ENCODE peak calls at places on chromosomes 5 and 9, in six cellular contexts. Q, V, L, Y, X and G are unnamed samples.
A peak's percentile ranks its signal among the peaks of the same experiment; 100 is the strongest.

GRCh38 chr5:37212096-37212495 is 37.1 kb downstream of the CPLANE1 start:
- DNase-seq in Q (no peak), L (no peak), Y (no peak), X (no peak), V (no peak), G (no peak)

GRCh38 chr5:170429014-170429413 is 39.8 kb upstream of the KCNMB1 start:
- DNase-seq in V (no peak), X (no peak), Q (peak; percentile 15), Y (no peak), L (no peak), G (no peak)

GRCh38 chr5:11797132-11797531 is 107.1 kb downstream of the CTNND2 start:
- DNase-seq in L (no peak), Y (no peak), Q (no peak), V (no peak), X (no peak), G (no peak)

GRCh38 chr9:33620738-33621439 is 96.8 kb downstream of the ANKRD18B start:
- DNase-seq in Y (no peak), V (no peak), L (no peak), X (no peak), Q (peak; percentile 100), G (no peak)

GRCh38 chr9:116812231-116813028 is 125.3 kb downstream of the TRIM32 start:
- DNase-seq in V (no peak), L (no peak), Q (peak; percentile 41), X (no peak), Y (no peak), G (no peak)

GRCh38 chr9:114804504-114804903 is 1.3 kb downstream of the TNFSF15 start:
- DNase-seq in X (no peak), Y (no peak), V (no peak), Q (peak; percentile 80), L (no peak), G (peak; percentile 9)

GRCh38 chr9:120909904-120910303 is 16.7 kb downstream of the TRAF1 start:
- DNase-seq in L (peak; percentile 80), V (no peak), X (peak; percentile 36), Q (peak; percentile 65), Y (no peak), G (no peak)

GRCh38 chr5:133323464-133323863 is 271.7 kb downstream of the HSPA4 start:
- DNase-seq in L (no peak), V (no peak), Q (no peak), X (no peak), Y (no peak), G (no peak)

GRCh38 chr9:127066775-127067111 is 55.7 kb downstream of the ANGPTL2 start:
- DNase-seq in L (no peak), X (no peak), Q (peak; percentile 77), Y (no peak), V (no peak), G (no peak)

GRCh38 chr5:27341342-27341741 is 303.0 kb upstream of the CDH9 start:
- DNase-seq in V (no peak), Y (no peak), Q (no peak), X (no peak), L (no peak), G (no peak)

GRCh38 chr9:80496901-80497565 is 925.3 kb downstream of the TLE4 start:
- DNase-seq in V (no peak), L (no peak), Y (no peak), Q (no peak), X (no peak), G (no peak)

GRCh38 chr5:87936667-87937066 is 332.0 kb downstream of the TMEM161B start:
- DNase-seq in V (no peak), Q (no peak), X (no peak), L (no peak), Y (no peak), G (no peak)

GRCh38 chr9:69532359-69532758 is 139.8 kb downstream of the APBA1 start:
- DNase-seq in V (no peak), Y (no peak), L (no peak), Q (no peak), X (no peak), G (no peak)

GRCh38 chr5:38715671-38716070 is 130.1 kb upstream of the OSMR start:
- DNase-seq in V (no peak), X (no peak), Q (no peak), Y (no peak), L (no peak), G (no peak)

GRCh38 chr9:111955048-111955447 is 58.4 kb downstream of the UGCG start:
- DNase-seq in Y (no peak), L (no peak), Q (no peak), V (no peak), X (no peak), G (no peak)

GRCh38 chr5:10442581-10442980 is 902 bp downstream of the ROPN1L start:
- DNase-seq in Y (no peak), X (no peak), V (no peak), L (no peak), Q (no peak), G (no peak)

GRCh38 chr9:82320566-82320965 is 332.0 kb downstream of the SPATA31D1 start:
- DNase-seq in L (no peak), V (no peak), X (no peak), Y (no peak), Q (no peak), G (no peak)

GRCh38 chr5:105688227-105688807 is 1982.4 kb downstream of the EFNA5 start:
- DNase-seq in L (no peak), Y (no peak), Q (no peak), V (no peak), X (no peak), G (no peak)

GRCh38 chr5:155616779-155617392 is 603.3 kb downstream of the KIF4B start:
- DNase-seq in Q (no peak), Y (peak; percentile 60), L (peak; percentile 62), V (no peak), X (peak; percentile 2), G (peak; percentile 18)

GRCh38 chr5:180139731-180140626 is 68.4 kb upstream of the RNF130 start:
- DNase-seq in L (no peak), X (no peak), Q (no peak), Y (no peak), V (no peak), G (no peak)

GRCh38 chr9:36855443-36856315 is 178.4 kb downstream of the PAX5 start:
- DNase-seq in Y (no peak), Q (peak; percentile 16), X (peak; percentile 4), V (no peak), L (no peak), G (no peak)

GRCh38 chr9:121485618-121486531 is 13.8 kb downstream of the GGTA1 start:
- DNase-seq in Y (no peak), Q (no peak), X (no peak), L (no peak), V (no peak), G (no peak)

GRCh38 chr5:923473-923873 is 30.8 kb downstream of the TRIP13 start:
- DNase-seq in Q (peak; percentile 44), L (peak; percentile 69), X (peak; percentile 61), Y (peak; percentile 89), V (peak; percentile 84), G (peak; percentile 88)

GRCh38 chr5:67530609-67531255 is 334.1 kb upstream of the CD180 start:
- DNase-seq in X (no peak), L (no peak), Q (no peak), V (no peak), Y (no peak), G (no peak)

GRCh38 chr5:106587-106986 is 14.6 kb downstream of the PLEKHG4B start:
- DNase-seq in Y (no peak), V (no peak), Q (no peak), L (no peak), X (no peak), G (no peak)

GRCh38 chr5:103498211-103498610 is 64.4 kb downstream of the NUDT12 start:
- DNase-seq in L (no peak), X (no peak), Q (no peak), Y (no peak), V (no peak), G (no peak)

GRCh38 chr5:80318212-80318611 is 1.6 kb upstream of the SPZ1 start:
- DNase-seq in Q (no peak), L (no peak), Y (no peak), V (no peak), X (no peak), G (no peak)

GRCh38 chr5:151671979-151672378 is 14.7 kb downstream of the SPARC start:
- DNase-seq in Y (no peak), Q (peak; percentile 43), X (no peak), L (no peak), V (peak; percentile 77), G (peak; percentile 64)

GRCh38 chr5:180692426-180692825 is 43.0 kb upstream of the FLT4 start:
- DNase-seq in X (no peak), Y (no peak), V (no peak), Q (no peak), L (no peak), G (no peak)

GRCh38 chr9:89999176-89999533 is 394.3 kb downstream of the GADD45G start:
- DNase-seq in Y (peak; percentile 88), Q (peak; percentile 75), V (no peak), X (no peak), L (no peak), G (no peak)

DNA sequence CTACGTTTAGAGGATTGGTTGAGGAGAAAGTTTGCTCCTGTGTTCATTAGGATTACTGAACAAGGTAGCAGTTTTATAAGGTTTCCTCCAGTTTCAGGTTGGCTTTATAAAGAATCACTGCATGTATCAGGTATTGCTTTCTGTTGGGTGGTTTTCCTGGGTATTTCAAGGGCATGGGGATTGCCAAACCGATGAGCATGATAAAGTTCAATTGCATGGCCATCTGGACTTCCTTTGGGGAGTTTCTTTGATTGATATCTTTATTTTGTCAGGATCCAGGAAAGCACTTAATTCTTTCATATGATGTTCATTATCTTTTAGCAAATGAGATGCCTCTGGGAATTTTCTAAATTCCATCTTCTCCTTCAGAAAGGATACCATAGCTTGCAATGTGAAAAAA is 10.3 kb upstream of the GABBR2 start:
- DNase-seq in L (no peak), Q (no peak), V (no peak), X (no peak), Y (no peak), G (no peak)
- H3K27me3 ChIP-seq in L (no peaks in the 10 kb centered on the region), Q (peaks cover 2% of the 10 kb centered on the region), V (no peaks in the 10 kb centered on the region), X (peaks cover 21% of the 10 kb centered on the region), Y (peaks cover 3% of the 10 kb centered on the region), G (peaks cover 19% of the 10 kb centered on the region)

DNA sequence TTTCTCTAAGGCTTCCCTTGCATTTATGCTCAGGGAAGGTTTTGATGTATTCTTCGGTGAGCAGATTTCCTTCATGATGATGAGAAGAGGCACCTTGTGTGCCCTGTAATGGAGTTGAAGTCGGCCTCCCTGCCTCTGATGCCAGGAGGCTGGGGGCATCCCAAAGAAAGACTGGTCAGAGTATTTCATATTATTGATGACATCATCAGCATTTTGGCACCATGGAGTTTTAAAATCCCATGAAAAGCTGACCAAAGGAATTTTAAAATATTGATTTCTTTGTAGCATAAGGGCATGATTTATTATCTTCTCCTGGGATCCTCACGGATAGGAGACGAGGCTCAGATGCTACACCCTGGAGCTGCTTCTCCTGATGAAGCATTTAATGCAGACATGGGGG is 231.2 kb upstream of the IRX1 start:
- DNase-seq in Y (no peak), V (no peak), X (no peak), L (no peak), Q (no peak), G (no peak)
- H3K27me3 ChIP-seq in Y (no peaks in the 10 kb centered on the region), V (no peaks in the 10 kb centered on the region), X (no peaks in the 10 kb centered on the region), L (no peaks in the 10 kb centered on the region), Q (no peaks in the 10 kb centered on the region), G (no peaks in the 10 kb centered on the region)

GRCh38 chr9:21239917-21240316 is at the start of gene IFNA14:
- DNase-seq in X (no peak), L (no peak), Q (no peak), Y (no peak), V (no peak), G (no peak)
- H3K27me3 ChIP-seq in X (peaks cover 5% of the 10 kb centered on the region), L (no peaks in the 10 kb centered on the region), Q (peaks cover 3% of the 10 kb centered on the region), Y (peaks cover 7% of the 10 kb centered on the region), V (no peaks in the 10 kb centered on the region), G (peaks cover 43% of the 10 kb centered on the region)

GRCh38 chr9:133641396-133641655 is 5.2 kb downstream of the DBH start:
- DNase-seq in V (no peak), X (no peak), Y (no peak), L (no peak), Q (no peak), G (no peak)
- H3K27me3 ChIP-seq in V (no peaks in the 10 kb centered on the region), X (no peaks in the 10 kb centered on the region), Y (no peaks in the 10 kb centered on the region), L (no peaks in the 10 kb centered on the region), Q (peaks cover 6% of the 10 kb centered on the region), G (peaks cover 14% of the 10 kb centered on the region)